ENCODE peak calls at places on chromosomes 4 and X, in ten cellular contexts. W is tibial artery; A is endodermal cell; N is CD8-positive, alpha-beta T cell; U is heart left ventricle; X is fibroblast of lung; C is epithelial cell of esophagus; K is HFF-Myc; L is fibroblast of the aortic adventitia; G is neural progenitor cell. H is an unnamed sample.

GRCh38 chrX:89053223-89053622 is 306.2 kb downstream of the CPXCR1 start:
- DNase-seq in U (no peak), L (no peak), N (no peak), X (no peak), C (no peak), W (no peak), G (no peak), K (no peak), A (no peak), H (no peak)

GRCh38 chrX:133812382-133812781 is 173.0 kb downstream of the GPC3 start:
- DNase-seq in C (no peak), N (no peak), W (no peak), L (no peak), U (no peak), K (no peak), X (no peak), A (no peak), G (no peak), H (no peak)

GRCh38 chr4:134470544-134470943 is 269.0 kb upstream of the PABPC4L start:
- DNase-seq in X (peak), G (peak), W (no peak), U (peak), A (peak), N (no peak), C (peak), K (peak), L (no peak), H (peak)

GRCh38 chr4:86614896-86615295 is 20.8 kb downstream of the PTPN13 start:
- DNase-seq in G (no peak), X (no peak), A (no peak), L (no peak), K (no peak), W (no peak), U (no peak), N (no peak), C (no peak), H (no peak)

GRCh38 chrX:39652336-39652735 is 445.4 kb downstream of the BCOR start:
- DNase-seq in G (peak), K (no peak), X (peak), L (peak), N (no peak), W (no peak), U (no peak), A (peak), C (peak), H (no peak)

GRCh38 chrX:19514791-19515614 is at the start of gene MAP3K15:
- DNase-seq in G (peak), K (no peak), W (no peak), N (no peak), A (peak), C (peak), X (no peak), U (no peak), L (no peak), H (no peak)

GRCh38 chr4:35772291-35772690 is 472.0 kb downstream of the ARAP2 start:
- DNase-seq in W (no peak), X (no peak), U (no peak), L (no peak), G (no peak), C (peak), N (no peak), K (no peak), A (no peak), H (no peak)

GRCh38 chr4:90030953-90031352 is 96.2 kb upstream of the CCSER1 start:
- DNase-seq in U (no peak), A (peak), K (no peak), N (no peak), G (peak), L (no peak), C (peak), X (no peak), W (no peak), H (no peak)

GRCh38 chrX:143669395-143669794 is 33.5 kb upstream of the SLITRK4 start:
- DNase-seq in L (no peak), G (peak), N (no peak), W (no peak), U (no peak), C (peak), A (no peak), X (no peak), K (no peak), H (no peak)

DNA sequence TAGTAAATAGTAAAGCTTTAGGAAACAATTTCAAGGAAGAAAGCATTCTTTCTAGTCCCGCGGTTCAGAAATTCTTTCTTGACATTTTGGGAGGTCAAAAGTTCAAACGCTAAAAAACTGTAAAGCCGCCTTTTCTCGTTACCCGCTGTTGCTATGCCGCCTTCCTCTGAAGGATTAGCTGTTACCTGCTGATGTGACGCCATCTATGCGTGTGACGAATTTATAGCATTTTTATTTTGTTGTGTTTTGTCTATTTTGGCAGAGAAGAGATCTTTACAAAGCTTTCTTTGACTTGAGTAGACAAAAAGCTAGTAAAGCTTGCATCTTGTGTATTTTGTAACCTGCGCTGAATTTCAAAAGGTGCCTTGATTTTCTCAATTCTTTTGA is 106.2 kb upstream of the STOX2 start:
- DNase-seq in G (peak), L (no peak), W (no peak), C (peak), N (no peak), U (no peak), X (no peak), A (peak), K (no peak), H (no peak)
- H3K4me3 ChIP-seq in G (peak), L (no peak), W (peak), C (peak), N (no peak), U (peak), X (no peak), A (peak), K (no peak), H (no peak)

GRCh38 chrX:129530410-129530809 is 7.1 kb upstream of the SMARCA1 start:
- DNase-seq in K (no peak), A (no peak), X (no peak), W (no peak), L (no peak), N (no peak), G (no peak), U (no peak), C (no peak), H (no peak)

GRCh38 chrX:129525162-129525561 is 1.9 kb upstream of the SMARCA1 start:
- DNase-seq in X (peak), G (no peak), U (no peak), A (no peak), N (no peak), K (no peak), C (no peak), W (no peak), L (no peak), H (no peak)

GRCh38 chrX:129534816-129535578 is 5.1 kb upstream of the OCRL start:
- DNase-seq in X (no peak), N (no peak), K (no peak), W (no peak), G (no peak), A (no peak), L (peak), C (peak), U (no peak), H (no peak)

GRCh38 chrX:129529685-129530281 is 6.5 kb upstream of the SMARCA1 start:
- DNase-seq in G (no peak), A (no peak), U (peak), W (no peak), K (no peak), N (no peak), X (peak), L (peak), C (peak), H (no peak)

GRCh38 chrX:129531132-129531531 is 7.8 kb upstream of the SMARCA1 start:
- DNase-seq in X (no peak), L (no peak), C (no peak), N (no peak), G (no peak), K (no peak), A (no peak), W (no peak), U (no peak), H (no peak)
- TF ChIP-seq CTCF in X (no peak), L (no peak), C (no peak), N (no peak), G (no peak), K (no peak), A (no peak), W (no peak), U (no peak), H (no peak)

GRCh38 chr4:122360754-122361153 is 18.1 kb upstream of the ADAD1 start:
- DNase-seq in C (no peak), K (no peak), L (no peak), X (no peak), W (no peak), G (no peak), A (no peak), U (no peak), N (no peak), H (no peak)

GRCh38 chr4:122364700-122365404 is 14.0 kb upstream of the ADAD1 start:
- DNase-seq in K (no peak), X (no peak), G (peak), A (peak), L (no peak), W (no peak), U (no peak), N (peak), C (no peak), H (no peak)
- H3K4me3 ChIP-seq in K (no peak), X (no peak), G (no peak), A (no peak), L (no peak), W (no peak), U (no peak), N (no peak), C (no peak), H (no peak)

GRCh38 chr4:4293279-4293678 is 3.2 kb downstream of the ZBTB49 start:
- DNase-seq in N (no peak), C (no peak), X (no peak), U (no peak), A (no peak), W (no peak), G (no peak), L (no peak), K (no peak), H (no peak)

GRCh38 chr4:4289055-4289454 is 899 bp downstream of the LYAR start:
- DNase-seq in U (no peak), A (no peak), C (peak), W (no peak), L (no peak), N (no peak), G (no peak), K (no peak), X (no peak), H (no peak)

GRCh38 chr4:4289930-4290850 is at the start of the genes LYAR and ZBTB49:
- DNase-seq in L (peak), C (peak), A (peak), X (peak), N (peak), G (peak), K (peak), W (peak), U (peak), H (peak)

GRCh38 chr4:4288098-4288497 is 1.9 kb downstream of the LYAR start:
- DNase-seq in K (no peak), G (no peak), L (no peak), C (no peak), X (no peak), W (no peak), U (no peak), N (no peak), A (no peak), H (no peak)

DNA sequence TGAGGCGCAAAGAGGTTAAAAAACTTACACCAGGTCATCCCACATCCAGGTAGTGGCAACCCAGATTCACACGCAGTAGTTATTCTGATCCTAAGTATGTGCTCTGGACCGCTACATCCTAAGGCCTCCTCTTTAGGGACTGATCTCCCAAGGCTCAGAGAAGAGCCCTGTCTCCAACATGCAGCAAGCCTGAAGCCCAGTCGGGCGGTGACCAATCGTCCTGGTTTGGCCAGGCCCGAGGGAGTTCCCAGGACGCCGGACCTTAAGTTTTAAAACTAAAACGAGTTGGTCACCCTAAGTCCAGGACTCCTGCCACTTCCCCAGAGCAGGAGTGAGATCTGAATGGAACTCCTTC is 402 bp downstream of the LYAR start:
- DNase-seq in W (no peak), K (no peak), X (no peak), N (no peak), L (no peak), U (no peak), C (no peak), A (no peak), G (no peak), H (no peak)
- TF ChIP-seq CTCF in W (no peak), K (no peak), X (no peak), N (no peak), L (no peak), U (no peak), C (no peak), A (no peak), G (no peak), H (no peak)

H was measured in brain microvascular endothelial cell.